ENCODE peak calls at places on chromosomes 4 and X, in seven cellular contexts. S is endothelial cell of umbilical vein, B is fibroblast of lung, T is neural progenitor cell, D is HCT116, N is DND-41, Q is K562. O is an unnamed sample.

GRCh38 chrX:115367956-115368355 is 78.4 kb downstream of the LUZP4 start:
- DNase-seq in S (peak; percentile 74), B (peak; percentile 52), T (no peak), D (no peak), N (no peak), Q (no peak), O (no peak)

GRCh38 chr4:33592701-33593100 is 2651.6 kb downstream of the ARAP2 start:
- DNase-seq in S (no peak), B (no peak), T (no peak), D (peak; percentile 16), N (no peak), Q (no peak), O (no peak)

GRCh38 chr4:123953556-123953955 is 557.0 kb downstream of the SPRY1 start:
- DNase-seq in S (no peak), B (no peak), T (no peak), D (no peak), N (no peak), Q (no peak), O (no peak)

GRCh38 chr4:182318256-182318655 is 75.1 kb downstream of the TENM3 start:
- DNase-seq in S (no peak), B (no peak), T (no peak), D (no peak), N (no peak), Q (no peak), O (no peak)

GRCh38 chr4:186878203-186878800 is 154.6 kb upstream of the FAT1 start:
- DNase-seq in S (no peak), B (no peak), T (no peak), D (no peak), N (no peak), Q (no peak), O (no peak)

GRCh38 chrX:37646254-37646653 is 39.3 kb upstream of the XK start:
- DNase-seq in S (no peak), B (no peak), T (no peak), D (no peak), N (no peak), Q (no peak), O (no peak)

GRCh38 chr4:139170932-139171331 is 6.1 kb downstream of the ELF2 start:
- DNase-seq in S (no peak), B (no peak), T (no peak), D (no peak), N (no peak), Q (no peak), O (no peak)

GRCh38 chr4:118173956-118174355 is 139.7 kb downstream of the NDST3 start:
- DNase-seq in S (peak; percentile 60), B (peak; percentile 74), T (no peak), D (no peak), N (peak; percentile 72), Q (no peak), O (peak; percentile 95)

GRCh38 chr4:168830777-168831512 is 179.1 kb downstream of the CBR4 start:
- DNase-seq in S (no peak), B (peak; percentile 50), T (no peak), D (no peak), N (no peak), Q (no peak), O (no peak)

GRCh38 chr4:3211866-3212265 is 37.1 kb upstream of the MSANTD1 start:
- DNase-seq in S (no peak), B (no peak), T (no peak), D (no peak), N (no peak), Q (no peak), O (no peak)

GRCh38 chrX:10190367-10190766 is 33.6 kb downstream of the CLCN4 start:
- DNase-seq in S (peak; percentile 58), B (peak; percentile 73), T (peak; percentile 60), D (peak; percentile 41), N (peak; percentile 15), Q (peak; percentile 41), O (no peak)

GRCh38 chrX:115428011-115428410 is 133.0 kb upstream of the PLS3 start:
- DNase-seq in S (no peak), B (no peak), T (peak; percentile 65), D (no peak), N (no peak), Q (no peak), O (no peak)

GRCh38 chrX:67700607-67701006 is 156.8 kb downstream of the AR start:
- DNase-seq in S (no peak), B (no peak), T (no peak), D (no peak), N (no peak), Q (no peak), O (no peak)

GRCh38 chrX:47373198-47373597 is 2.8 kb downstream of the ZNF157 start:
- DNase-seq in S (no peak), B (no peak), T (no peak), D (no peak), N (no peak), Q (no peak), O (no peak)

GRCh38 chr4:169416997-169417396 is 146.2 kb upstream of the SH3RF1 start:
- DNase-seq in S (peak; percentile 80), B (peak; percentile 72), T (no peak), D (no peak), N (no peak), Q (no peak), O (no peak)

GRCh38 chr4:78057600-78058560 is 757 bp downstream of the FRAS1 start:
- DNase-seq in S (peak; percentile 37), B (peak; percentile 54), T (peak; percentile 66), D (no peak), N (no peak), Q (no peak), O (no peak)

GRCh38 chrX:28347526-28347925 is 239.7 kb upstream of the IL1RAPL1 start:
- DNase-seq in S (no peak), B (no peak), T (no peak), D (no peak), N (no peak), Q (no peak), O (no peak)

GRCh38 chr4:20984011-20984836 is 284.0 kb downstream of the PACRGL start:
- DNase-seq in S (peak; percentile 38), B (no peak), T (peak; percentile 50), D (no peak), N (no peak), Q (no peak), O (no peak)

GRCh38 chrX:11080721-11081120 is 30.4 kb upstream of the HCCS start:
- DNase-seq in S (no peak), B (no peak), T (no peak), D (no peak), N (no peak), Q (no peak), O (no peak)

GRCh38 chr4:166169111-166169510 is 296.1 kb downstream of the TLL1 start:
- DNase-seq in S (no peak), B (no peak), T (peak; percentile 58), D (peak; percentile 7), N (no peak), Q (no peak), O (no peak)

GRCh38 chrX:143296521-143296920 is 220.8 kb downstream of the SPANXN3 start:
- DNase-seq in S (no peak), B (no peak), T (peak; percentile 66), D (no peak), N (no peak), Q (no peak), O (no peak)

GRCh38 chrX:154900323-154900722 is 14.2 kb downstream of the F8A1 start:
- DNase-seq in S (no peak), B (no peak), T (no peak), D (no peak), N (no peak), Q (no peak), O (no peak)

GRCh38 chrX:41761702-41762101 is 37.7 kb downstream of the GPR82 start:
- DNase-seq in S (no peak), B (no peak), T (no peak), D (no peak), N (no peak), Q (no peak), O (no peak)

GRCh38 chrX:3549442-3549875 is 164.0 kb downstream of the PRKX start:
- DNase-seq in S (no peak), B (no peak), T (peak; percentile 16), D (no peak), N (no peak), Q (no peak), O (no peak)

GRCh38 chr4:37066149-37066548 is 178.4 kb upstream of the NWD2 start:
- DNase-seq in S (no peak), B (no peak), T (no peak), D (no peak), N (no peak), Q (no peak), O (no peak)

GRCh38 chr4:120870279-120870673 is 52.2 kb downstream of the PRDM5 start:
- DNase-seq in S (no peak), B (no peak), T (peak; percentile 22), D (no peak), N (peak; percentile 7), Q (no peak), O (no peak)

GRCh38 chr4:163330828-163331628 is 1.4 kb downstream of the NPY1R start:
- DNase-seq in S (no peak), B (no peak), T (no peak), D (no peak), N (no peak), Q (no peak), O (no peak)
- TF ChIP-seq EZH2 in S (no peak), B (peak; percentile 66), T (no peak), D (no peak), N (no peak), Q (no peak), O (no peak)

GRCh38 chr4:5887361-5888221 is 5.3 kb downstream of the CRMP1 start:
- DNase-seq in S (no peak), B (peak; percentile 25), T (peak; percentile 81), D (no peak), N (no peak), Q (no peak), O (no peak)
- TF ChIP-seq EZH2 in S (peak; percentile 81), B (peak; percentile 55), T (no peak), D (no peak), N (no peak), Q (no peak), O (no peak)

GRCh38 chr4:19462117-19462516 is 789.6 kb upstream of the SLIT2 start:
- DNase-seq in S (no peak), B (no peak), T (no peak), D (no peak), N (no peak), Q (no peak), O (no peak)
- TF ChIP-seq EZH2 in S (no peak), B (no peak), T (no peak), D (no peak), N (no peak), Q (no peak), O (no peak)

GRCh38 chr4:109302366-109303140 is at the start of gene COL25A1:
- DNase-seq in S (peak; percentile 60), B (peak; percentile 66), T (peak; percentile 95), D (no peak), N (no peak), Q (no peak), O (no peak)
- TF ChIP-seq EZH2 in S (peak; percentile 68), B (peak; percentile 89), T (peak; percentile 90), D (no peak), N (no peak), Q (no peak), O (no peak)

O was measured in SK-N-MC.